ENCODE peak calls at places on chromosomes 7 and 10, in seven cellular contexts. V is pancreas, F is Peyer's patch, N is ovary, O is MM.1S, K is left lung, Y is A549. L is an unnamed sample.

GRCh38 chr7:106568680-106569499 is 92.1 kb downstream of the CCDC71L start:
- DNase-seq in V (no peak), F (no peak), N (no peak), O (no peak), K (no peak), Y (no peak), L (no peak)

GRCh38 chr10:844552-844951 is 87.0 kb downstream of the LARP4B start:
- DNase-seq in V (no peak), F (no peak), N (no peak), O (no peak), K (no peak), Y (no peak), L (peak)

GRCh38 chr7:134434701-134435100 is 24.2 kb downstream of the AKR1B1 start:
- DNase-seq in V (no peak), F (no peak), N (no peak), O (no peak), K (no peak), Y (no peak), L (no peak)

GRCh38 chr7:7519528-7519927 is 16.1 kb downstream of the COL28A1 start:
- DNase-seq in V (no peak), F (no peak), N (no peak), O (no peak), K (no peak), Y (no peak), L (no peak)

GRCh38 chr7:20220824-20221547 is 3.8 kb upstream of the MACC1 start:
- DNase-seq in V (no peak), F (no peak), N (no peak), O (peak), K (no peak), Y (no peak), L (peak)

GRCh38 chr7:142939226-142939910 is at the start of gene LLCFC1:
- DNase-seq in V (no peak), F (no peak), N (no peak), O (no peak), K (no peak), Y (peak), L (no peak)

GRCh38 chr7:91020611-91021385 is 243.4 kb upstream of the FZD1 start:
- DNase-seq in V (no peak), F (no peak), N (no peak), O (no peak), K (no peak), Y (no peak), L (peak)

GRCh38 chr10:132993271-132994260 is 51.2 kb upstream of the CFAP46 start:
- DNase-seq in V (no peak), F (no peak), N (no peak), O (no peak), K (peak), Y (no peak), L (no peak)

DNA sequence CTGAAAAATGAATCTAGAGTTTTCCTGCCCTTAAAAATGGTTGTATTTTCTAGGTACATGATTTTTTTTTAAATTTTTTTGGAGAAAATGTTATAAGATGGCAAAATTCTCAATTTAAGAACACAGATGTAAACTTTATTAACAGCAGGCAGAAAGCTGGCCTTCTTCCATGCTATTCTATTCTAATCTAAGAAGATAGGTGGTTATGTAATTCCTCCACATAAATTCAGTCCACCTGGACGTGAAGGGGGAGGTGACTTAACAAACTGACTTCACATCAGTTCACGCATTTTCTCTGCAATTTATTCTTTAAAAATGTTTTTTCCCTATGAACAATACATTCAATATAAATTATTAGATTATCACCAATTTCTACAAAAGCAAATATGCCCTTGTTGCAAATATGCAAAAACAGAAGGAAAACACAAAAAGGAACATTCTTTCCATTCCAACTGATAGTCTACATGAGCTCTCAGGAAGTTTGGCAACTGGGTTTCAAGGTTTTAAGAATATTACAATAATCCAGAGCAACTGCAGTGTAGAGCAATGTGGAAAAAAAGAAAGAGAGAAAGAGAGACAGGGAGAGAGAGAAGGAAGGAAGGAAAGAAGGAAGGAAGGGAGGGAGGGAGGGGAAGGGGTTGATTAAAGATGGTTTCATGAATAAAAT is 76.8 kb downstream of the HIBADH start:
- DNase-seq in V (no peak), F (no peak), N (no peak), O (no peak), K (no peak), Y (no peak), L (no peak)
- TF ChIP-seq CTCF in V (no peak), F (no peak), N (no peak), O (no peak), K (no peak), Y (no peak), L (no peak)

GRCh38 chr7:88637795-88638194 is 121.7 kb upstream of the ZNF804B start:
- DNase-seq in V (no peak), F (no peak), N (no peak), O (no peak), K (no peak), Y (no peak), L (no peak)
- H3K4me3 ChIP-seq in V (no peak), F (no peak), N (no peak), O (no peak), K (no peak), Y (no peak), L (no peak)

GRCh38 chr7:6417408-6417807 is 30.3 kb downstream of the DAGLB start:
- DNase-seq in V (no peak), F (no peak), N (no peak), O (no peak), K (no peak), Y (no peak), L (no peak)
- H3K27ac ChIP-seq in V (no peak), F (no peak), N (no peak), O (no peak), K (no peak), Y (no peak), L (no peak)

GRCh38 chr7:73742338-73742752 is 3.7 kb upstream of the ABHD11 start:
- DNase-seq in V (peak), F (no peak), N (no peak), O (no peak), K (peak), Y (no peak), L (no peak)
- TF ChIP-seq CTCF in V (no peak), F (no peak), N (no peak), O (no peak), K (no peak), Y (no peak), L (no peak)

DNA sequence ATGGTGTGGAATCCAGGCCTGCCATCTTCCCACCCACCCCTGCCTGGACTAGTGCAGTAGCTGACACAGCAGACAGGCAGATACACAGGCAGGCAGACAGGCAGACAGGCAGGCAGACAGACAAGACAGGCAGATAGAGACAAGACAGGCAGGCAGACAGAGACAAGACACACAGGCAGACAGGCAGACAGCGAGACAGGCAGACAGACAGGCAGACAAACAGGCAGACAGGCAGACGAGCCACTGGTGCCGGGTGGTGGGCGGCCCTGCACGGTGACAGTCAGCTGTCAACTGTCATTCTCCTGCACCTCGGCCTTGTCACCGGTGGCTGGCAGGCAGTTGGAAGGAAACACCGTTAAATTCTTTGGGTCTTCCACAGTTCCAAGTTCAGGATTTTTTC is 250.2 kb downstream of the DNAJB6 start:
- DNase-seq in V (no peak), F (no peak), N (no peak), O (no peak), K (no peak), Y (no peak), L (no peak)
- H3K4me3 ChIP-seq in V (no peak), F (no peak), N (no peak), O (no peak), K (no peak), Y (no peak), L (no peak)

DNA sequence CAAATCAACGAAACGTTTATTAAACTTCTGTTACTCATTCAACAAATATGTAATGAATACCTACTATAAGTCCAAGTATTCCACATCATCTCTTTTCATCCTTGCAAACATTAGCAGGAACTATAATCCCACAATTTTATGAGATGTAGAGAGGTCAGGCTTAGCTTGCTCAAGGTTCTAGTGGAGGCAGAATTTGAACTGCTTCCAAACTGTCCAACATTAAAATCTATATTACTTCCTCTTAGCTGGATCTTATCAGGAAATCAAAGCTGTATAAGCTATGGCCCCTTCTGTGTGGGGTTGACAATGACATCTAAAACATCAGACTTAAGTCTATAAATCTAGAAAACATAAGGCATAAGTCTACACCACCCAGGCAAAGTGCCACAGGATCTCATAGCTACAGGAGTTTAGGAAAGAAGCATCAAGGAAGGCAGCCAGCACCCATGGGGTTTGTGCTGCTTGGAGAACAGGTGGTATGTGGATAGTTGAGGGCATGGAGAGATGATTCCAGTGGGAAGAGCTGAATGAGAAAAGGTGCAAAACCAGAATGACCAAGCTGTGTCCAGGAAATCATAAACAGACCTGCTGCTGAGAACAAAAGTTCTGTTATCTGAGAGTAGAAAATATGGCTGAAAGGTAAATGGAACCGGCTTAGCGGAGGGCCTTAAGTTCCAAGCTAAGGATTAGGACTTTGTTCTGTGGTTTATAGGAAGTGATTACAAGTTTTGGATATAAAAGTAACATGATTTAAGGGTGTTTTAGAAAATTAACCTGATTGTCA is 34.5 kb downstream of the PAPSS2 start:
- DNase-seq in V (no peak), F (no peak), N (no peak), O (no peak), K (no peak), Y (no peak), L (no peak)
- H3K27ac ChIP-seq in V (no peak), F (no peak), N (no peak), O (no peak), K (no peak), Y (peak), L (no peak)